ENCODE peak calls at places on chromosome X, in five cellular contexts. F, H, D, B and J are unnamed samples.

GRCh38 chrX:129925305-129926092 is 19.5 kb downstream of the UTP14A start:
- DNase-seq in H (peak; percentile 34), D (peak; percentile 66), B (no peak), F (peak; percentile 75), J (peak; percentile 87)

GRCh38 chrX:10660171-10660570 is 39.8 kb upstream of the MID1 start:
- DNase-seq in B (no peak), H (no peak), F (peak; percentile 69), D (no peak), J (no peak)

GRCh38 chrX:17242470-17242869 is 132.5 kb upstream of the NHS start:
- DNase-seq in B (no peak), H (no peak), F (peak; percentile 62), D (peak; percentile 62), J (no peak)

GRCh38 chrX:43349363-43349762 is 306.7 kb upstream of the MAOA start:
- DNase-seq in H (peak; percentile 1), D (peak; percentile 30), B (no peak), F (peak; percentile 56), J (no peak)

GRCh38 chrX:23952984-23953907 is 45.4 kb downstream of the CXorf58 start:
- DNase-seq in D (peak; percentile 4), B (no peak), H (peak; percentile 21), F (peak; percentile 43), J (no peak)

GRCh38 chrX:13689519-13690211 is 737 bp downstream of the RAB9A start:
- DNase-seq in B (no peak), F (peak; percentile 19), D (peak; percentile 52), H (no peak), J (no peak)

GRCh38 chrX:45775462-45775861 is 574.8 kb upstream of the DIPK2B start:
- DNase-seq in D (peak; percentile 80), F (peak; percentile 34), H (no peak), B (no peak), J (no peak)

GRCh38 chrX:155938132-155938531 is 57.0 kb downstream of the VAMP7 start:
- DNase-seq in H (no peak), D (no peak), B (no peak), F (no peak), J (no peak)

GRCh38 chrX:21723097-21723496 is 34.8 kb downstream of the SMPX start:
- DNase-seq in F (peak; percentile 24), H (no peak), D (no peak), B (no peak), J (no peak)

GRCh38 chrX:118872102-118872566 is 48.5 kb downstream of the ZCCHC12 start:
- DNase-seq in F (no peak), B (no peak), D (no peak), H (no peak), J (no peak)

GRCh38 chrX:26083093-26083492 is 55.0 kb upstream of the MAGEB18 start:
- DNase-seq in F (no peak), H (no peak), D (no peak), B (no peak), J (no peak)

GRCh38 chrX:46572295-46572936 is 1.1 kb upstream of the CHST7 start:
- DNase-seq in B (no peak), H (no peak), F (no peak), D (no peak), J (no peak)

GRCh38 chrX:73851014-73852009 is 288.3 kb downstream of the CHIC1 start:
- DNase-seq in H (peak; percentile 28), F (no peak), B (no peak), D (no peak), J (peak; percentile 94)

GRCh38 chrX:43679778-43680177 is 23.7 kb downstream of the MAOA start:
- DNase-seq in H (no peak), F (no peak), D (peak; percentile 57), B (no peak), J (no peak)

GRCh38 chrX:119655125-119655524 is 37.8 kb downstream of the SEPTIN6 start:
- DNase-seq in D (peak; percentile 84), F (no peak), B (no peak), H (no peak), J (no peak)

GRCh38 chrX:24148535-24149345 is 789 bp upstream of the ZFX start:
- DNase-seq in B (no peak), H (peak; percentile 25), F (no peak), D (peak; percentile 42), J (peak; percentile 68)

GRCh38 chrX:110561036-110561435 is 202.4 kb downstream of the RTL9 start:
- DNase-seq in D (no peak), F (no peak), B (no peak), H (no peak), J (no peak)

GRCh38 chrX:110734894-110735541 is 60.6 kb downstream of the CHRDL1 start:
- DNase-seq in D (no peak), F (peak; percentile 35), B (no peak), H (no peak), J (no peak)

GRCh38 chrX:28668303-28668702 is 81.1 kb downstream of the IL1RAPL1 start:
- DNase-seq in B (no peak), F (no peak), H (no peak), D (no peak), J (no peak)

GRCh38 chrX:153984351-153985178 is 12.0 kb downstream of the TMEM187 start:
- DNase-seq in B (no peak), H (no peak), F (no peak), D (no peak), J (no peak)

GRCh38 chrX:123665197-123665596 is 67.7 kb downstream of the THOC2 start:
- DNase-seq in F (no peak), D (no peak), B (no peak), H (no peak), J (no peak)

GRCh38 chrX:118216086-118216485 is 99.5 kb upstream of the KLHL13 start:
- DNase-seq in D (peak; percentile 86), F (no peak), H (no peak), B (no peak), J (no peak)

GRCh38 chrX:152907084-152907651 is 9.3 kb downstream of the ZNF185 start:
- DNase-seq in B (no peak), D (no peak), F (peak; percentile 76), H (no peak), J (no peak)

GRCh38 chrX:70505451-70505841 is 60.8 kb downstream of the DLG3 start:
- DNase-seq in B (no peak), F (peak; percentile 34), D (no peak), H (no peak), J (no peak)

GRCh38 chrX:72031634-72032033 is 100.1 kb downstream of the RTL5 start:
- DNase-seq in H (no peak), B (no peak), F (no peak), D (no peak), J (no peak)

GRCh38 chrX:31909850-31910547 is 838.2 kb upstream of the FTHL17 start:
- DNase-seq in D (no peak), H (no peak), B (no peak), F (no peak), J (no peak)

GRCh38 chrX:22159071-22159470 is 113.6 kb upstream of the CBLL2 start:
- DNase-seq in F (no peak), H (no peak), D (no peak), B (no peak), J (no peak)

DNA sequence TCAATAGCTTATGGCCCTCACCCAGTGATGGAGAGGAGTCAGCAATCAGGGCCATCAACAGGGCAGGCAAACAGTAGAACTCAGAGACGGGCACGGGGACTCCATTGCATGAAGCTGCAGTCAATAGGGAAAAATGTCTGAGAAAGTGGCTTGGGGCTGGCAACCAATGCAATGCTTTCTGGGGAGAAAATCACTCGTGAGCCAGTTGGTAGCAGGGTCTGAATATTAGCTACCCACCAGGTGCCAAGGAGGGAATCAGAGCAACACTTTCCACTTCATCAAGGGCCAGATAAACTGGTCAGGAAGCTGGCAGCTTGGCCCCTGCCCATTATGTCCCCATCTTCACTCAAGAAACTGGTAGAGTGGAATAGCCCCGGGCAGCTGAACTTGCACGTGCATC is 80.7 kb downstream of the STARD8 start:
- DNase-seq in B (no peak), F (no peak), D (no peak), H (no peak), J (no peak)
- TF ChIP-seq POLR2AphosphoS5 in B (no peak), F (no peak), D (no peak), H (no peak), J (no peak)

DNA sequence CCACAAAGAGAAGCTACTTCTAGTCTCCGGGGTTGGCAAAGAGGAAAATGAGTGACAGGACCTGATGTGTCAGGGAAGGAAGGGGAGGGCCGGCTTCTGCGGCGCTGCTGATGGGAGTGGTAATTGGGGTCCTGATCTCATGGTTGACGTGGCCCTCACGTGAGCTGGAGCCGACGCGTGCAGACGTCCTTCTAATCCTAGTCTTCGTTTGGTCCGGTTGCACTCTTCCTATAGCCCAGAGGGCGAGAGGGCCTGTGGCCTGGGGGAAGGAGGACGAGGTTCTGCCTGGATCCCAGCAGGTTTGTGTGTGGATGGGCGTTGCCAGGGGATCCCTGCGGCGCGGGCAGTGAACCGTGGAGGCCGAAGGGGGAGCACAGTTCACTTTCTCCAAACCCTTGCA is at the start of gene ARMCX1:
- DNase-seq in F (peak; percentile 65), H (no peak), B (no peak), D (peak; percentile 87), J (peak; percentile 83)
- TF ChIP-seq POLR2AphosphoS5 in F (peak; percentile 57), H (no peak), B (peak; percentile 91), D (peak; percentile 81), J (no peak)

DNA sequence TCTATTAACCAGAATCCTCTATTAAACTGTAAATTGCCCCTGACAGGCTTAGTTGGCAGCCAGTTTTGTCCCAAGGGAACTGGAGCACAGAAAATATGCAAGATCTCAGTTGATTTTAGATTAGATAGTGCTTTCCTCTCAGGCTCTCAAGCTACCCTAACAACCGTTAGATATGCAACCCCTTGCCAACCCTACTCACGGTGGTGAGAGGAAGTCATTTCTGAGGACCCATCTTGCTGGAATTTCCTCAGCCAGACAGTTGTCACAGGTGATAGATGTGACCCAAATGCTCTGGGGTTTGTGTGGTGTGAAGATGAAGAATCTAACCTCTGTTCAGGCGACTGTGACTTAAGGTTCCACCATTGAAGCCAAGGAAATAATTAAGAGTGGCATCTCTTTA is 447.1 kb downstream of the MID1IP1 start:
- DNase-seq in F (no peak), D (no peak), H (no peak), B (no peak), J (no peak)
- TF ChIP-seq POLR2AphosphoS5 in F (no peak), D (no peak), H (no peak), B (no peak), J (no peak)

GRCh38 chrX:147776988-147777387 is 134.7 kb upstream of the FMR1 start:
- DNase-seq in H (no peak), F (no peak), D (no peak), B (no peak), J (no peak)
- TF ChIP-seq POLR2AphosphoS5 in H (no peak), F (no peak), D (no peak), B (no peak), J (no peak)

GRCh38 chrX:7552758-7553157 is 290.2 kb upstream of the VCX start:
- DNase-seq in H (no peak), D (no peak), F (no peak), B (no peak), J (no peak)
- TF ChIP-seq POLR2AphosphoS5 in H (no peak), D (no peak), F (no peak), B (no peak), J (no peak)

DNA sequence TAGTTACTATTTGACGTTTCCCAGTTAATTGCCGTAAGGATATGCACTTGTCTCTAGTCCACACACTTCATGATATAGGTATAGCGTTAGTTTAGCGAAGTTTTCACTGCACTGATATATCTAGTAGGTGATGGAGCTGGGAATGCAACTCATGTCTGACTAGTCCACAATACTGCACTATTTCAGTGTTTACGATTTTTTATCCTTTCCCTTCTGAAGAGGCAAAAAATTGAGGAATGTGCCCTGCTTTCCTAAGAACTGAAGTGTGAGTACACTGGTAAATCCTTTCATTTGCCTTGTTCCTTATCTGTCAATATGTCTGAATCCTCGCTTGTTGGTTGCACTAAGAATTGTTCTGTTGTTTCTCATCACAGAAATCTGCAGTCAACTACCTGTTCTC is 1.0 kb downstream of the RPL36A start:
- DNase-seq in B (no peak), F (no peak), H (no peak), D (no peak), J (no peak)
- TF ChIP-seq POLR2AphosphoS5 in B (no peak), F (no peak), H (no peak), D (no peak), J (no peak)

GRCh38 chrX:69024931-69025330 is 140.3 kb downstream of the PJA1 start:
- DNase-seq in H (no peak), B (peak; percentile 77), D (no peak), F (peak; percentile 5), J (peak; percentile 82)
- TF ChIP-seq POLR2AphosphoS5 in H (no peak), B (peak; percentile 12), D (no peak), F (no peak), J (no peak)